ENCODE peak calls at places on chromosomes 16 and 17, in five cellular contexts. K, Y, O, R and S are unnamed samples.

GRCh38 chr17:31787857-31788570 is 71.0 kb downstream of the COPRS start:
- DNase-seq in K (no peak), Y (no peak), O (peak; percentile 61), R (no peak), S (no peak)

GRCh38 chr16:50306287-50306686 is 39.9 kb downstream of the ADCY7 start:
- DNase-seq in K (peak; percentile 38), Y (no peak), O (no peak), R (no peak), S (no peak)

GRCh38 chr17:6170349-6170748 is 100.2 kb downstream of the WSCD1 start:
- DNase-seq in K (no peak), Y (no peak), O (no peak), R (no peak), S (no peak)

GRCh38 chr17:62625870-62626200 is 1.6 kb upstream of the MRC2 start:
- DNase-seq in K (no peak), Y (peak; percentile 35), O (peak; percentile 34), R (no peak), S (no peak)

GRCh38 chr17:67520282-67520906 is 143.3 kb downstream of the PITPNC1 start:
- DNase-seq in K (no peak), Y (peak; percentile 28), O (peak; percentile 89), R (no peak), S (no peak)

GRCh38 chr16:28166394-28167208 is 45.2 kb downstream of the XPO6 start:
- DNase-seq in K (no peak), Y (no peak), O (peak; percentile 66), R (peak; percentile 61), S (no peak)

GRCh38 chr17:7281953-7282751 is 634 bp downstream of the SLC2A4 start:
- DNase-seq in K (peak; percentile 72), Y (peak; percentile 64), O (no peak), R (no peak), S (no peak)

GRCh38 chr16:27426423-27427408 is 24.7 kb downstream of the IL21R start:
- DNase-seq in K (peak; percentile 38), Y (peak; percentile 55), O (peak; percentile 78), R (no peak), S (no peak)

GRCh38 chr16:71557954-71558582 is 18.8 kb downstream of the TAT start:
- DNase-seq in K (no peak), Y (no peak), O (no peak), R (no peak), S (no peak)

GRCh38 chr16:71555230-71555891 is 21.5 kb downstream of the TAT start:
- DNase-seq in K (no peak), Y (no peak), O (no peak), R (no peak), S (no peak)

GRCh38 chr16:71557299-71557698 is 19.6 kb downstream of the TAT start:
- DNase-seq in K (no peak), Y (no peak), O (no peak), R (no peak), S (no peak)

GRCh38 chr16:71547168-71547567 is 20.9 kb downstream of the CHST4 start:
- DNase-seq in K (no peak), Y (no peak), O (no peak), R (no peak), S (no peak)

DNA sequence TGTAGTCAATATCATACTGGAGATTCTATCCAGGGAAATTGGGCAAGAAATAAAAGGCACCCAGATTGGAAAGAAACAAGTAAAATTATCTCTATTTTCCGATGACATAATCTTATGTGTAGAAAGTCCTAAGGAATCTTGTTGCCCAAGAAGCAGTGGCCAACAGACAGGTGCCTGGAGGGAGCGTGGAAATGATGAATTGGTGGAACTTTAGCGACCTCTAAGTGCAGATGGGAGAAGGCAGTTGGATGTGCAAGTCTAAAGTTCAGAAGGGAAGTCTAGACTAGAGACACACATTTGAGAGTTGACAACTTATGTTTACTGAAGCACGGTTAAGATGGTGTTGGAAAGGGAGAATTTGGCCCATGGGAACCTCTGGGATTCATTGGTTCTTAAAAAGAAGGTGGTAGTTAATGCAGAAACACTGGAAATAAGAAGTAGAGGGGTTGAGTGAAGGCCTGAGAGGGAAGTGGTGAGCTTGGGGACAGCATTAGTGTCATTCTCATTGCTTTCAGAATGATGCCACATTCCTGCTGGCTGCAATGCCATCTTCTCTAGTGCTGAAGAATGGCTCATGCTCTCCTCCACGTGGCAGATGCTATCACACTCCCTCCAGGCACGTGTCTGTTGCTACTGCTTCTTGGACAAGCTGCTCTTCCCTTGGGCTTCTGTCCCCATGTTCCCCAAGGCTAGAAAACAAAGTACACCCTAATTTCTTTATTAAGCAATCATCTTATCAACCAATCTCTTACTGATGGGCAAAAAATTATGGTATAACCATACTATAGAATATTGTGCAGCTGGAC is 24.0 kb downstream of the TAT start:
- DNase-seq in K (no peak), Y (no peak), O (no peak), R (peak; percentile 67), S (no peak)
- H2BK12ac ChIP-seq in K (no peak overlapping the region), Y (no peak overlapping the region), O (no peak overlapping the region), R (no peak overlapping the region), S (no peak overlapping the region)

DNA sequence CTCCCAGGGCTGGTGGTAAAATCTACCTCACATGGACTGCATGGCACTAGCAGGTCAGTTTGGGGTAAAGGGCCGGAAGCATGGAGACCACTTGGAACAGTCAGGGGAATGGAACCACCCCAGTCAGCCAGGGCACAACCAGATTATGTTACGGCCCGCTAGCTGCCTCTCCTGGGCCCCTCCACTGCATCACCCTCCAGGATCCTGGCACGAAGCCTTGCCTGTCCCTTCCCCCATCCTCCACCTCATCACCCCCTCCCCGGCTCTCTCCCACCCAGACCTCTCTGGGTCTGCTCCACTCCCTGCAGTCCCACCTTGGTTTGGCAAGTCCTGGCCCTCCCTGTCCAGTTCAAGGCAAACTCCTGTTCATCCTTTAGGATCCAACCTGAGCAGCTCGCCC is 91.7 kb downstream of the CLEC16A start:
- DNase-seq in K (no peak), Y (no peak), O (no peak), R (no peak), S (no peak)
- H4K91ac ChIP-seq in K (no peak overlapping the region), Y (no peak overlapping the region), O (peak overlapping the region; percentile 87), R (no peak overlapping the region), S (no peak overlapping the region)

DNA sequence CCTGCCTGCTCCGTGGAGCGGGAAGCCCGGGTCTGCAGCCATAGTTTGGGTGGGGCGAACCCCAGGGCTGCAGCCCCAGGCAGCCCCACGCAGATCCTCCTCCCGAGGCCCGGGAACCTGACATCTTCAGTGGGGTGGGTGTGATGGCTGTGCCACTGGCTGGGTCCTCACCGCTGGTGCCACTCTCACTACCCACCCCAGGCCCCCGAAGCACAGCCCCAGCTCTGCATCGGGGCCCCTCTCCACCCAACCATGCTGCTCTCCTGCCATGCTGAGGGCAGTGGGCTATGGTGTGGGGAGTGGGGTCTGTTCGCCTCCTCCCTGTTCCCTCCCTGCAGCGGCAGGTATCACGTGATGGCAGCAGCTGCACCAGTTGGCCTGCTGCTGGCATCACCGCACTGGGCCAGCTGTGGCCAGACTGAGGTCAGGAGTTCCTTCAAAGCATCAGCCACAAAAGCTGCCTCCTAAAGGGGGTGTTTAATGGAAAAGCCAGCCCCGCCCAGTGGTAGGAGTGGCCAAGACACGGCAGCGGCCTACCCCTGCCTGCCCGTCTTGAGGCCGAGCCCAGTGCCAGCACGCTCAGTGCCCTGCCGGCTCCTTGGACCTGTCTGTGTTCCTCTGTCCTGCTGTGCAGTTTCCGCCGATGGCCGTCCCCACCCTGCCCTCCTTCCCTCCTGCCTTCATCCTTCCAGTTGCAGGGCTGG is 10.8 kb downstream of the KCTD5 start:
- DNase-seq in K (no peak), Y (peak; percentile 71), O (peak; percentile 14), R (no peak), S (no peak)
- H3K27ac ChIP-seq in K (no peak overlapping the region), Y (no peak overlapping the region), O (no peak overlapping the region), R (no peak overlapping the region), S (peak overlapping the region; percentile 75)

DNA sequence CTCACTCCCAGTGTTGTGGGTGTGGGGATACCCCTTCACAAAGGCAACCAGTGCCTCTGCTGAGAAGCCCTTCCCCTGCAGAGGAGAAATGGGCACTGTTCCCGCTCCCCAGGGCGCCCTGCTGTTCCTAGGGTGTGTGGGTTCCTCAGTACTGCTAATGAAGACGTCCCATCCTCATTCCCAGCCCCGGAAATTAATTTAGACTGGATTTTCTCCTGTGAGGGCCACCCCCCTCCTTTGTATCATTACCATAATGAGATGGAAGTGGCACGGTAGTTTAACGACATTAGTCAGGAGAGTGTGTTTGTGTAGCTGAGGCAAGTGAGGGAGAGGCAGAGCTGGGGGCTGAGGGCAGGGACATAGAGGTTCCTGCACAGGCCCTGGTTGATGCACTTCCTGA is 53.2 kb downstream of the PIPOX start:
- DNase-seq in K (no peak), Y (no peak), O (no peak), R (no peak), S (no peak)
- H2BK12ac ChIP-seq in K (no peak overlapping the region), Y (no peak overlapping the region), O (no peak overlapping the region), R (no peak overlapping the region), S (no peak overlapping the region)

GRCh38 chr17:17682737-17683675 is 1.7 kb downstream of the RAI1 start:
- DNase-seq in K (no peak), Y (peak; percentile 65), O (peak; percentile 95), R (peak; percentile 48), S (no peak)

GRCh38 chr17:17683710-17684365 is 2.6 kb downstream of the RAI1 start:
- DNase-seq in K (no peak), Y (no peak), O (peak; percentile 76), R (no peak), S (no peak)

GRCh38 chr17:17682293-17682736 is 1.1 kb downstream of the RAI1 start:
- DNase-seq in K (no peak), Y (no peak), O (peak; percentile 52), R (no peak), S (no peak)

GRCh38 chr17:17685775-17686291 is 4.6 kb downstream of the RAI1 start:
- DNase-seq in K (no peak), Y (peak; percentile 63), O (peak; percentile 95), R (no peak), S (no peak)

GRCh38 chr17:17684901-17685774 is 3.9 kb downstream of the RAI1 start:
- DNase-seq in K (no peak), Y (peak; percentile 64), O (peak; percentile 87), R (no peak), S (no peak)
- H4K91ac ChIP-seq in K (no peak overlapping the region), Y (no peak overlapping the region), O (peak overlapping the region; percentile 12), R (no peak overlapping the region), S (no peak overlapping the region)

GRCh38 chr17:38702166-38702899 is 2.7 kb upstream of the MLLT6 start:
- DNase-seq in K (peak; percentile 81), Y (peak; percentile 88), O (peak; percentile 90), R (peak; percentile 78), S (peak; percentile 78)

GRCh38 chr17:38703742-38704644 is 1.1 kb upstream of the MLLT6 start:
- DNase-seq in K (peak; percentile 94), Y (peak; percentile 100), O (peak; percentile 45), R (peak; percentile 79), S (peak; percentile 43)

GRCh38 chr17:38702900-38703741 is 2.0 kb upstream of the MLLT6 start:
- DNase-seq in K (no peak), Y (peak; percentile 46), O (peak; percentile 8), R (no peak), S (no peak)

GRCh38 chr17:38704645-38705522 is at the start of gene MLLT6:
- DNase-seq in K (no peak), Y (peak; percentile 73), O (peak; percentile 85), R (peak; percentile 53), S (peak; percentile 75)

GRCh38 chr17:38701504-38702165 is 3.4 kb upstream of the MLLT6 start:
- DNase-seq in K (no peak), Y (no peak), O (peak; percentile 79), R (peak; percentile 76), S (peak; percentile 42)
- H3K27ac ChIP-seq in K (no peak overlapping the region), Y (no peak overlapping the region), O (peak overlapping the region; percentile 41), R (peak overlapping the region; percentile 46), S (no peak overlapping the region)